ENCODE peak calls at places on chromosome 3, in ten cellular contexts. One of them, this sample, is unnamed.

GRCh38 chr3:87167634-87168456 is 59.3 kb upstream of the CHMP2B start:
- DNase-seq in RPMI8226: peak
- DNase-seq in left cardiac atrium: no peak
- DNase-seq in H54: no peak
- DNase-seq in ovary: no peak
- DNase-seq in MCF 10A: peak
- DNase-seq in fibroblast of pulmonary artery: peak
- DNase-seq in WTC11: no peak
- DNase-seq in tibial nerve: peak
- DNase-seq in activated CD8-positive, alpha-beta memory T cell treated with anti-CD3 and anti-CD28 coated beads for 48 hours: no peak
- DNase-seq in this sample: peak

GRCh38 chr3:28210968-28211713 is 30.3 kb upstream of the CMC1 start:
- DNase-seq in MCF 10A: no peak
- DNase-seq in fibroblast of pulmonary artery: no peak
- DNase-seq in H54: no peak
- DNase-seq in WTC11: no peak
- DNase-seq in tibial nerve: no peak
- DNase-seq in activated CD8-positive, alpha-beta memory T cell treated with anti-CD3 and anti-CD28 coated beads for 48 hours: no peak
- DNase-seq in RPMI8226: no peak
- DNase-seq in ovary: no peak
- DNase-seq in left cardiac atrium: no peak
- DNase-seq in this sample: no peak

GRCh38 chr3:51942603-51943450 is 664 bp downstream of the PARP3 start:
- DNase-seq in H54: peak
- DNase-seq in left cardiac atrium: peak
- DNase-seq in ovary: peak
- DNase-seq in fibroblast of pulmonary artery: peak
- DNase-seq in activated CD8-positive, alpha-beta memory T cell treated with anti-CD3 and anti-CD28 coated beads for 48 hours: peak
- DNase-seq in RPMI8226: peak
- DNase-seq in MCF 10A: peak
- DNase-seq in tibial nerve: peak
- DNase-seq in WTC11: peak
- DNase-seq in this sample: peak

GRCh38 chr3:126258670-126259069 is 78.3 kb upstream of the ALDH1L1 start:
- DNase-seq in ovary: no peak
- DNase-seq in MCF 10A: no peak
- DNase-seq in tibial nerve: no peak
- DNase-seq in RPMI8226: peak
- DNase-seq in fibroblast of pulmonary artery: no peak
- DNase-seq in left cardiac atrium: no peak
- DNase-seq in H54: peak
- DNase-seq in WTC11: no peak
- DNase-seq in activated CD8-positive, alpha-beta memory T cell treated with anti-CD3 and anti-CD28 coated beads for 48 hours: no peak
- DNase-seq in this sample: no peak

GRCh38 chr3:16512435-16513140 is 911 bp downstream of the RFTN1 start:
- DNase-seq in fibroblast of pulmonary artery: no peak
- DNase-seq in activated CD8-positive, alpha-beta memory T cell treated with anti-CD3 and anti-CD28 coated beads for 48 hours: no peak
- DNase-seq in ovary: peak
- DNase-seq in WTC11: no peak
- DNase-seq in H54: peak
- DNase-seq in tibial nerve: peak
- DNase-seq in MCF 10A: no peak
- DNase-seq in RPMI8226: peak
- DNase-seq in left cardiac atrium: peak
- DNase-seq in this sample: no peak

GRCh38 chr3:171755015-171755589 is 55.2 kb downstream of the PLD1 start:
- DNase-seq in tibial nerve: no peak
- DNase-seq in H54: no peak
- DNase-seq in MCF 10A: no peak
- DNase-seq in RPMI8226: no peak
- DNase-seq in WTC11: no peak
- DNase-seq in fibroblast of pulmonary artery: no peak
- DNase-seq in activated CD8-positive, alpha-beta memory T cell treated with anti-CD3 and anti-CD28 coated beads for 48 hours: no peak
- DNase-seq in left cardiac atrium: no peak
- DNase-seq in ovary: no peak
- DNase-seq in this sample: no peak

GRCh38 chr3:146085678-146086077 is 75.3 kb downstream of the PLOD2 start:
- DNase-seq in MCF 10A: no peak
- DNase-seq in tibial nerve: no peak
- DNase-seq in ovary: no peak
- DNase-seq in left cardiac atrium: no peak
- DNase-seq in activated CD8-positive, alpha-beta memory T cell treated with anti-CD3 and anti-CD28 coated beads for 48 hours: no peak
- DNase-seq in RPMI8226: no peak
- DNase-seq in fibroblast of pulmonary artery: no peak
- DNase-seq in WTC11: no peak
- DNase-seq in H54: no peak
- DNase-seq in this sample: no peak

GRCh38 chr3:5078151-5078550 is 43.9 kb upstream of the ARL8B start:
- DNase-seq in RPMI8226: no peak
- DNase-seq in tibial nerve: no peak
- DNase-seq in H54: peak
- DNase-seq in WTC11: no peak
- DNase-seq in ovary: no peak
- DNase-seq in left cardiac atrium: no peak
- DNase-seq in fibroblast of pulmonary artery: peak
- DNase-seq in MCF 10A: peak
- DNase-seq in activated CD8-positive, alpha-beta memory T cell treated with anti-CD3 and anti-CD28 coated beads for 48 hours: no peak
- DNase-seq in this sample: peak

GRCh38 chr3:194089357-194090177 is 46.4 kb upstream of the HES1 start:
- DNase-seq in activated CD8-positive, alpha-beta memory T cell treated with anti-CD3 and anti-CD28 coated beads for 48 hours: no peak
- DNase-seq in tibial nerve: peak
- DNase-seq in WTC11: no peak
- DNase-seq in H54: peak
- DNase-seq in ovary: peak
- DNase-seq in MCF 10A: peak
- DNase-seq in left cardiac atrium: peak
- DNase-seq in RPMI8226: peak
- DNase-seq in fibroblast of pulmonary artery: peak
- DNase-seq in this sample: peak

GRCh38 chr3:168212664-168213255 is 117.0 kb upstream of the GOLIM4 start:
- DNase-seq in RPMI8226: no peak
- DNase-seq in MCF 10A: no peak
- DNase-seq in left cardiac atrium: no peak
- DNase-seq in activated CD8-positive, alpha-beta memory T cell treated with anti-CD3 and anti-CD28 coated beads for 48 hours: no peak
- DNase-seq in WTC11: no peak
- DNase-seq in ovary: no peak
- DNase-seq in fibroblast of pulmonary artery: no peak
- DNase-seq in H54: no peak
- DNase-seq in tibial nerve: no peak
- DNase-seq in this sample: no peak

GRCh38 chr3:159872374-159873109 is 116.1 kb upstream of the IL12A start:
- DNase-seq in left cardiac atrium: no peak
- DNase-seq in fibroblast of pulmonary artery: peak
- DNase-seq in ovary: no peak
- DNase-seq in tibial nerve: no peak
- DNase-seq in RPMI8226: no peak
- DNase-seq in WTC11: no peak
- DNase-seq in activated CD8-positive, alpha-beta memory T cell treated with anti-CD3 and anti-CD28 coated beads for 48 hours: no peak
- DNase-seq in H54: peak
- DNase-seq in MCF 10A: peak
- DNase-seq in this sample: peak

GRCh38 chr3:169771651-169772529 is 1.3 kb upstream of the MYNN start:
- DNase-seq in tibial nerve: peak
- DNase-seq in left cardiac atrium: peak
- DNase-seq in MCF 10A: peak
- DNase-seq in activated CD8-positive, alpha-beta memory T cell treated with anti-CD3 and anti-CD28 coated beads for 48 hours: no peak
- DNase-seq in WTC11: peak
- DNase-seq in fibroblast of pulmonary artery: peak
- DNase-seq in ovary: peak
- DNase-seq in H54: peak
- DNase-seq in RPMI8226: peak
- DNase-seq in this sample: peak

GRCh38 chr3:194253270-194253669 is 97.9 kb downstream of the CPN2 start:
- DNase-seq in ovary: no peak
- DNase-seq in fibroblast of pulmonary artery: no peak
- DNase-seq in left cardiac atrium: no peak
- DNase-seq in activated CD8-positive, alpha-beta memory T cell treated with anti-CD3 and anti-CD28 coated beads for 48 hours: no peak
- DNase-seq in H54: no peak
- DNase-seq in MCF 10A: no peak
- DNase-seq in WTC11: no peak
- DNase-seq in RPMI8226: no peak
- DNase-seq in tibial nerve: no peak
- DNase-seq in this sample: no peak

GRCh38 chr3:41710646-41711388 is 251.1 kb downstream of the ULK4 start:
- DNase-seq in fibroblast of pulmonary artery: peak
- DNase-seq in left cardiac atrium: no peak
- DNase-seq in ovary: no peak
- DNase-seq in MCF 10A: peak
- DNase-seq in tibial nerve: no peak
- DNase-seq in H54: peak
- DNase-seq in RPMI8226: no peak
- DNase-seq in WTC11: peak
- DNase-seq in activated CD8-positive, alpha-beta memory T cell treated with anti-CD3 and anti-CD28 coated beads for 48 hours: no peak
- DNase-seq in this sample: peak

GRCh38 chr3:178705925-178706324 is 169.7 kb downstream of the KCNMB2 start:
- DNase-seq in H54: no peak
- DNase-seq in WTC11: no peak
- DNase-seq in RPMI8226: no peak
- DNase-seq in ovary: no peak
- DNase-seq in MCF 10A: peak
- DNase-seq in tibial nerve: no peak
- DNase-seq in activated CD8-positive, alpha-beta memory T cell treated with anti-CD3 and anti-CD28 coated beads for 48 hours: no peak
- DNase-seq in fibroblast of pulmonary artery: no peak
- DNase-seq in left cardiac atrium: no peak
- DNase-seq in this sample: peak

GRCh38 chr3:136207741-136208140 is 11.6 kb upstream of the MSL2 start:
- DNase-seq in fibroblast of pulmonary artery: no peak
- DNase-seq in left cardiac atrium: no peak
- DNase-seq in activated CD8-positive, alpha-beta memory T cell treated with anti-CD3 and anti-CD28 coated beads for 48 hours: no peak
- DNase-seq in RPMI8226: no peak
- DNase-seq in MCF 10A: no peak
- DNase-seq in tibial nerve: no peak
- DNase-seq in WTC11: no peak
- DNase-seq in ovary: no peak
- DNase-seq in H54: no peak
- DNase-seq in this sample: no peak

GRCh38 chr3:10932596-10932995 is 60.0 kb upstream of the SLC6A1 start:
- DNase-seq in left cardiac atrium: no peak
- DNase-seq in WTC11: no peak
- DNase-seq in tibial nerve: no peak
- DNase-seq in RPMI8226: no peak
- DNase-seq in activated CD8-positive, alpha-beta memory T cell treated with anti-CD3 and anti-CD28 coated beads for 48 hours: no peak
- DNase-seq in H54: no peak
- DNase-seq in ovary: no peak
- DNase-seq in MCF 10A: no peak
- DNase-seq in fibroblast of pulmonary artery: no peak
- DNase-seq in this sample: no peak

GRCh38 chr3:47664519-47664918 is 85.9 kb upstream of the CSPG5 start:
- DNase-seq in tibial nerve: no peak
- DNase-seq in left cardiac atrium: no peak
- DNase-seq in WTC11: no peak
- DNase-seq in ovary: no peak
- DNase-seq in activated CD8-positive, alpha-beta memory T cell treated with anti-CD3 and anti-CD28 coated beads for 48 hours: no peak
- DNase-seq in fibroblast of pulmonary artery: peak
- DNase-seq in MCF 10A: peak
- DNase-seq in RPMI8226: peak
- DNase-seq in H54: no peak
- DNase-seq in this sample: no peak

GRCh38 chr3:73074681-73075305 is 13.3 kb downstream of the EBLN2 start:
- DNase-seq in ovary: no peak
- DNase-seq in activated CD8-positive, alpha-beta memory T cell treated with anti-CD3 and anti-CD28 coated beads for 48 hours: no peak
- DNase-seq in WTC11: no peak
- DNase-seq in tibial nerve: no peak
- DNase-seq in RPMI8226: no peak
- DNase-seq in fibroblast of pulmonary artery: no peak
- DNase-seq in H54: no peak
- DNase-seq in MCF 10A: no peak
- DNase-seq in left cardiac atrium: no peak
- DNase-seq in this sample: no peak

GRCh38 chr3:29940759-29941319 is 660.0 kb downstream of the RBMS3 start:
- DNase-seq in WTC11: no peak
- DNase-seq in RPMI8226: no peak
- DNase-seq in activated CD8-positive, alpha-beta memory T cell treated with anti-CD3 and anti-CD28 coated beads for 48 hours: no peak
- DNase-seq in H54: no peak
- DNase-seq in left cardiac atrium: no peak
- DNase-seq in fibroblast of pulmonary artery: no peak
- DNase-seq in tibial nerve: no peak
- DNase-seq in MCF 10A: no peak
- DNase-seq in ovary: no peak
- DNase-seq in this sample: no peak

GRCh38 chr3:139309046-139309660 is 34.7 kb upstream of the MRPS22 start:
- DNase-seq in fibroblast of pulmonary artery: no peak
- DNase-seq in tibial nerve: no peak
- DNase-seq in activated CD8-positive, alpha-beta memory T cell treated with anti-CD3 and anti-CD28 coated beads for 48 hours: no peak
- DNase-seq in left cardiac atrium: no peak
- DNase-seq in WTC11: no peak
- DNase-seq in RPMI8226: no peak
- DNase-seq in ovary: no peak
- DNase-seq in MCF 10A: no peak
- DNase-seq in H54: no peak
- DNase-seq in this sample: no peak

GRCh38 chr3:193686665-193687506 is 93.9 kb downstream of the OPA1 start:
- DNase-seq in RPMI8226: no peak
- DNase-seq in left cardiac atrium: no peak
- DNase-seq in tibial nerve: no peak
- DNase-seq in MCF 10A: no peak
- DNase-seq in activated CD8-positive, alpha-beta memory T cell treated with anti-CD3 and anti-CD28 coated beads for 48 hours: no peak
- DNase-seq in ovary: no peak
- DNase-seq in H54: no peak
- DNase-seq in WTC11: no peak
- DNase-seq in fibroblast of pulmonary artery: no peak
- DNase-seq in this sample: no peak

GRCh38 chr3:7787871-7788828 is 713.5 kb upstream of the LMCD1 start:
- DNase-seq in WTC11: no peak
- DNase-seq in MCF 10A: no peak
- DNase-seq in RPMI8226: no peak
- DNase-seq in H54: no peak
- DNase-seq in left cardiac atrium: no peak
- DNase-seq in fibroblast of pulmonary artery: peak
- DNase-seq in activated CD8-positive, alpha-beta memory T cell treated with anti-CD3 and anti-CD28 coated beads for 48 hours: no peak
- DNase-seq in tibial nerve: no peak
- DNase-seq in ovary: no peak
- DNase-seq in this sample: peak

This sample was measured in mammary epithelial cell.